ENCODE peak calls at places on chromosome 16, in seven cellular contexts. R is effector CD4-positive, alpha-beta T cell; V is fibroblast of the aortic adventitia; J is memory B cell; H is Calu3; F is stimulated activated CD8-positive, alpha-beta memory T cell treated with anti-CD3 and anti-CD28 coated beads, Interleukin-2, amount 100 ng/mL, for 1 hour; B is A549. O is an unnamed sample.

GRCh38 chr16:58456193-58456592 is 43.8 kb upstream of the NDRG4 start:
- DNase-seq in R (no peak), V (peak), J (no peak), H (no peak), F (no peak), B (no peak), O (peak)

GRCh38 chr16:65121870-65122723 is at the start of gene CDH11:
- DNase-seq in R (no peak), V (peak), J (no peak), H (no peak), F (no peak), B (no peak), O (peak)

GRCh38 chr16:82756283-82756599 is 129.5 kb downstream of the CDH13 start:
- DNase-seq in R (no peak), V (peak), J (no peak), H (no peak), F (no peak), B (no peak), O (no peak)

GRCh38 chr16:69319381-69319780 is 8.2 kb downstream of the VPS4A start:
- DNase-seq in R (no peak), V (no peak), J (no peak), H (no peak), F (no peak), B (no peak), O (no peak)

GRCh38 chr16:7268182-7268581 is 64.5 kb upstream of the RBFOX1 start:
- DNase-seq in R (no peak), V (no peak), J (no peak), H (peak), F (no peak), B (peak), O (no peak)

GRCh38 chr16:84692451-84692850 is 7.3 kb upstream of the USP10 start:
- DNase-seq in R (no peak), V (no peak), J (no peak), H (no peak), F (no peak), B (no peak), O (no peak)

GRCh38 chr16:80947708-80948615 is 58.7 kb downstream of the CMC2 start:
- DNase-seq in R (no peak), V (peak), J (no peak), H (no peak), F (no peak), B (no peak), O (no peak)

GRCh38 chr16:89093602-89094251 is at the start of gene ACSF3:
- DNase-seq in R (peak), V (peak), J (peak), H (peak), F (peak), B (peak), O (no peak)

GRCh38 chr16:84879569-84880487 is 60.0 kb downstream of the CRISPLD2 start:
- DNase-seq in R (no peak), V (peak), J (no peak), H (peak), F (no peak), B (peak), O (peak)

GRCh38 chr16:84841787-84842300 is 22.1 kb downstream of the CRISPLD2 start:
- DNase-seq in R (no peak), V (no peak), J (no peak), H (peak), F (no peak), B (no peak), O (peak)

GRCh38 chr16:17526956-17527355 is 56.2 kb upstream of the XYLT1 start:
- DNase-seq in R (no peak), V (no peak), J (no peak), H (no peak), F (no peak), B (no peak), O (no peak)

GRCh38 chr16:366476-366875 is 3.9 kb downstream of the MRPL28 start:
- DNase-seq in R (no peak), V (no peak), J (no peak), H (no peak), F (no peak), B (no peak), O (no peak)

GRCh38 chr16:21161211-21161610 is 2.7 kb downstream of the LDAF1 start:
- DNase-seq in R (no peak), V (peak), J (no peak), H (no peak), F (no peak), B (no peak), O (no peak)

GRCh38 chr16:3467920-3468319 is 24.4 kb downstream of the NAA60 start:
- DNase-seq in R (no peak), V (peak), J (no peak), H (no peak), F (no peak), B (no peak), O (no peak)

GRCh38 chr16:88022076-88023042 is 71.1 kb downstream of the BANP start:
- DNase-seq in R (no peak), V (no peak), J (no peak), H (no peak), F (no peak), B (no peak), O (no peak)

GRCh38 chr16:72468582-72468981 is 296.6 kb upstream of the PMFBP1 start:
- DNase-seq in R (no peak), V (peak), J (no peak), H (no peak), F (no peak), B (no peak), O (no peak)

GRCh38 chr16:75219838-75220237 is 1.1 kb downstream of the CTRB1 start:
- DNase-seq in R (no peak), V (no peak), J (no peak), H (no peak), F (no peak), B (no peak), O (no peak)

GRCh38 chr16:80981103-80981502 is 25.6 kb downstream of the CMC2 start:
- DNase-seq in R (no peak), V (no peak), J (no peak), H (no peak), F (no peak), B (no peak), O (no peak)

GRCh38 chr16:89601906-89602272 is 11.6 kb upstream of the DPEP1 start:
- DNase-seq in R (no peak), V (no peak), J (no peak), H (no peak), F (no peak), B (no peak), O (no peak)

GRCh38 chr16:58970775-58971174 is 236.7 kb upstream of the GOT2 start:
- DNase-seq in R (no peak), V (no peak), J (no peak), H (no peak), F (no peak), B (no peak), O (no peak)

GRCh38 chr16:4351880-4352279 is 759 bp upstream of the PAM16 start:
- DNase-seq in R (no peak), V (no peak), J (no peak), H (no peak), F (no peak), B (no peak), O (no peak)

GRCh38 chr16:46932802-46933201 is 40.7 kb downstream of the DNAJA2 start:
- DNase-seq in R (no peak), V (no peak), J (peak), H (no peak), F (no peak), B (no peak), O (no peak)

GRCh38 chr16:85746431-85747227 is 4.3 kb downstream of the C16orf74 start:
- DNase-seq in R (no peak), V (peak), J (no peak), H (peak), F (no peak), B (peak), O (no peak)

GRCh38 chr16:86031141-86031678 is 132.2 kb downstream of the IRF8 start:
- DNase-seq in R (no peak), V (no peak), J (no peak), H (no peak), F (no peak), B (no peak), O (peak)

GRCh38 chr16:9072806-9073341 is 18.6 kb upstream of the HAPSTR1 start:
- DNase-seq in R (no peak), V (peak), J (no peak), H (no peak), F (no peak), B (no peak), O (no peak)

GRCh38 chr16:85238233-85238647 is 126.0 kb upstream of the CIBAR2 start:
- DNase-seq in R (no peak), V (peak), J (no peak), H (no peak), F (no peak), B (no peak), O (no peak)